ENCODE peak calls at places on chromosomes 11 and 22, in ten cellular contexts. F, C, V, W, G, N, B, K, T and L are unnamed samples.

GRCh38 chr22:44870021-44870420 is 117.6 kb downstream of the ARHGAP8 start:
- DNase-seq in F (peak), C (no peak), V (peak), W (peak), G (no peak), N (no peak), B (no peak), K (no peak), T (no peak), L (peak)

GRCh38 chr11:62266558-62266957 is 3.4 kb upstream of the SCGB2A2 start:
- DNase-seq in F (no peak), C (no peak), V (no peak), W (peak), G (no peak), N (no peak), B (no peak), K (no peak), T (no peak), L (peak)

GRCh38 chr22:30945653-30946052 is 22.9 kb downstream of the MORC2 start:
- DNase-seq in F (no peak), C (no peak), V (no peak), W (no peak), G (no peak), N (no peak), B (no peak), K (no peak), T (no peak), L (peak)

GRCh38 chr22:26479043-26479791 is 4.4 kb downstream of the HPS4 start:
- DNase-seq in F (no peak), C (no peak), V (no peak), W (no peak), G (no peak), N (no peak), B (no peak), K (peak), T (no peak), L (no peak)

GRCh38 chr11:39174228-39174627 is 2285.2 kb downstream of the LRRC4C start:
- DNase-seq in F (no peak), C (no peak), V (no peak), W (no peak), G (no peak), N (no peak), B (no peak), K (no peak), T (no peak), L (no peak)

GRCh38 chr11:120780239-120780638 is 243.7 kb upstream of the TBCEL start:
- DNase-seq in F (no peak), C (no peak), V (no peak), W (peak), G (no peak), N (no peak), B (no peak), K (no peak), T (no peak), L (no peak)

GRCh38 chr22:42336527-42337227 is 66.2 kb upstream of the TCF20 start:
- DNase-seq in F (no peak), C (no peak), V (peak), W (no peak), G (no peak), N (no peak), B (no peak), K (no peak), T (no peak), L (no peak)

GRCh38 chr11:12581923-12582322 is 92.3 kb upstream of the TEAD1 start:
- DNase-seq in F (peak), C (peak), V (peak), W (peak), G (no peak), N (no peak), B (peak), K (peak), T (no peak), L (peak)

GRCh38 chr11:61168858-61169257 is 7.6 kb upstream of the VPS37C start:
- DNase-seq in F (no peak), C (no peak), V (no peak), W (no peak), G (no peak), N (no peak), B (no peak), K (no peak), T (no peak), L (no peak)

GRCh38 chr11:89495951-89496350 is 4.8 kb upstream of the NOX4 start:
- DNase-seq in F (no peak), C (peak), V (peak), W (peak), G (no peak), N (no peak), B (no peak), K (no peak), T (no peak), L (peak)

GRCh38 chr11:72328366-72329224 is 84.6 kb upstream of the PHOX2A start:
- DNase-seq in F (no peak), C (no peak), V (no peak), W (peak), G (no peak), N (no peak), B (no peak), K (no peak), T (no peak), L (no peak)

GRCh38 chr11:123360267-123360936 is 69.7 kb upstream of the GRAMD1B start:
- DNase-seq in F (no peak), C (no peak), V (no peak), W (no peak), G (no peak), N (no peak), B (no peak), K (no peak), T (no peak), L (no peak)

GRCh38 chr22:27195104-27195503 is 537.7 kb downstream of the MIAT start:
- DNase-seq in F (no peak), C (no peak), V (no peak), W (no peak), G (no peak), N (no peak), B (no peak), K (no peak), T (peak), L (no peak)

GRCh38 chr22:37485006-37485713 is 1.0 kb downstream of the MFNG start:
- DNase-seq in F (no peak), C (no peak), V (no peak), W (no peak), G (no peak), N (no peak), B (no peak), K (peak), T (no peak), L (no peak)

GRCh38 chr22:20234760-20235452 is 33.2 kb downstream of the RTN4R start:
- DNase-seq in F (no peak), C (no peak), V (no peak), W (no peak), G (no peak), N (no peak), B (no peak), K (no peak), T (no peak), L (no peak)

GRCh38 chr11:27945323-27945722 is 162.6 kb downstream of the KIF18A start:
- DNase-seq in F (no peak), C (no peak), V (no peak), W (no peak), G (no peak), N (no peak), B (no peak), K (no peak), T (no peak), L (no peak)

GRCh38 chr11:1105183-1105565 is 30.5 kb downstream of the MUC2 start:
- DNase-seq in F (no peak), C (no peak), V (no peak), W (no peak), G (no peak), N (no peak), B (no peak), K (no peak), T (no peak), L (no peak)

GRCh38 chr22:39900306-39901227 is at the start of gene GRAP2:
- DNase-seq in F (no peak), C (no peak), V (no peak), W (no peak), G (no peak), N (no peak), B (no peak), K (peak), T (no peak), L (no peak)

GRCh38 chr11:100674212-100674611 is 12.9 kb upstream of the ARHGAP42 start:
- DNase-seq in F (no peak), C (peak), V (no peak), W (no peak), G (no peak), N (no peak), B (no peak), K (no peak), T (no peak), L (no peak)

GRCh38 chr11:16194566-16194965 is 161.8 kb downstream of the SOX6 start:
- DNase-seq in F (no peak), C (no peak), V (peak), W (no peak), G (no peak), N (no peak), B (no peak), K (no peak), T (no peak), L (no peak)

GRCh38 chr22:31340360-31340759 is 5.8 kb downstream of the PATZ1 start:
- DNase-seq in F (no peak), C (no peak), V (no peak), W (no peak), G (no peak), N (no peak), B (no peak), K (no peak), T (no peak), L (no peak)

GRCh38 chr22:29202231-29203192 is 3.2 kb upstream of the EMID1 start:
- DNase-seq in F (no peak), C (peak), V (peak), W (peak), G (no peak), N (no peak), B (peak), K (peak), T (no peak), L (peak)

GRCh38 chr11:66113132-66113856 is 43.2 kb downstream of the PACS1 start:
- DNase-seq in F (peak), C (peak), V (peak), W (peak), G (no peak), N (no peak), B (no peak), K (no peak), T (no peak), L (peak)

GRCh38 chr22:38733329-38734202 is 22.2 kb downstream of the SUN2 start:
- DNase-seq in F (peak), C (no peak), V (peak), W (peak), G (peak), N (no peak), B (no peak), K (peak), T (peak), L (no peak)

GRCh38 chr11:4185561-4185960 is 91.0 kb downstream of the RRM1 start:
- DNase-seq in F (no peak), C (no peak), V (no peak), W (no peak), G (no peak), N (no peak), B (no peak), K (no peak), T (no peak), L (no peak)

GRCh38 chr11:118088531-118088930 is 1.8 kb upstream of the SMIM35 start:
- DNase-seq in F (peak), C (peak), V (no peak), W (peak), G (no peak), N (no peak), B (no peak), K (no peak), T (no peak), L (no peak)

GRCh38 chr22:41512421-41513194 is 31.7 kb downstream of the POLR3H start:
- DNase-seq in F (peak), C (peak), V (peak), W (peak), G (no peak), N (peak), B (no peak), K (no peak), T (peak), L (peak)

GRCh38 chr11:6611092-6612007 is 666 bp downstream of the TAF10 start:
- DNase-seq in F (peak), C (no peak), V (no peak), W (no peak), G (no peak), N (peak), B (peak), K (peak), T (peak), L (no peak)

GRCh38 chr11:129333873-129334272 is 41.8 kb upstream of the BARX2 start:
- DNase-seq in F (no peak), C (no peak), V (no peak), W (peak), G (no peak), N (no peak), B (no peak), K (no peak), T (no peak), L (no peak)

GRCh38 chr11:19577391-19577831 is 135.2 kb upstream of the NAV2 start:
- DNase-seq in F (no peak), C (no peak), V (no peak), W (no peak), G (no peak), N (no peak), B (no peak), K (no peak), T (no peak), L (no peak)

GRCh38 chr22:45235101-45235777 is 5.5 kb downstream of the KIAA0930 start:
- DNase-seq in F (no peak), C (no peak), V (no peak), W (no peak), G (no peak), N (no peak), B (no peak), K (peak), T (no peak), L (no peak)

GRCh38 chr22:37218771-37219411 is 6.6 kb upstream of the SSTR3 start:
- DNase-seq in F (no peak), C (no peak), V (no peak), W (no peak), G (no peak), N (no peak), B (no peak), K (peak), T (no peak), L (no peak)

GRCh38 chr11:61733120-61733978 is 19.1 kb upstream of the MYRF start:
- DNase-seq in F (peak), C (peak), V (peak), W (peak), G (peak), N (peak), B (peak), K (peak), T (peak), L (peak)

GRCh38 chr11:7353100-7353499 is 101.4 kb downstream of the SYT9 start:
- DNase-seq in F (peak), C (peak), V (peak), W (peak), G (no peak), N (no peak), B (no peak), K (peak), T (no peak), L (peak)

GRCh38 chr11:10407055-10407454 is 48.0 kb upstream of the AMPD3 start:
- DNase-seq in F (peak), C (peak), V (peak), W (peak), G (no peak), N (no peak), B (no peak), K (no peak), T (no peak), L (peak)

GRCh38 chr11:34564807-34565241 is 51.2 kb upstream of the ELF5 start:
- DNase-seq in F (no peak), C (no peak), V (no peak), W (no peak), G (no peak), N (no peak), B (no peak), K (no peak), T (no peak), L (no peak)

GRCh38 chr22:31789803-31790202 is 36.0 kb downstream of the DEPDC5 start:
- DNase-seq in F (no peak), C (no peak), V (no peak), W (no peak), G (no peak), N (no peak), B (no peak), K (no peak), T (no peak), L (no peak)

GRCh38 chr11:120091701-120092100 is 46.2 kb downstream of the TRIM29 start:
- DNase-seq in F (no peak), C (no peak), V (no peak), W (no peak), G (no peak), N (no peak), B (no peak), K (no peak), T (no peak), L (no peak)

DNA sequence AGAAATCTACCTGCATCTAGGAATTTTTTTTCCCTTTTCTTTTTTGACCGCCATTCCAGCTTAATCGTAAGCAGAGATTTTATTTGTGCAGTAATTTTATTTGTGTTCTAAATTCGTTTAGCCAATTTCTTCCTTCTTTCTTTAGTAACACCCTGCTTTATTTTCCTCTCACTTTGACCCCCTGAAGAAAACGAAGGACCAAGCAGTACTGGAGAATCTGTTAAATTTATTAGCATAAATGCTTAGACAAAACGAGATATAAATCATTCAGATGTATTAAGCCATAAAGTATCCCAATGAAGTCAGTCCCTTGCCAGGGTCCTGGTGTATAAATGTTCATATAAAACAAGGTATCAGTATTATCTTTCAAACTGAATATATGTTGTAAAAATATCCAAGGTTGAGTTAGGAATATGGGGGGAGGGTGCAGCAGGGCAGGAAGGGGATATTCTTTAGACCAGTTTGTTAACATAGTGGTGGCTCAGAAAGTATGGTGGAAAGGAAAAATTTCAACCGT is 5.1 kb upstream of the WT1 start:
- DNase-seq in F (no peak), C (no peak), V (no peak), W (no peak), G (no peak), N (no peak), B (no peak), K (no peak), T (no peak), L (no peak)
- TF ChIP-seq CTCF in F (no peak), C (no peak), V (no peak), W (no peak), G (no peak), N (no peak), B (no peak), K (no peak), T (no peak), L (no peak)

GRCh38 chr11:70944636-70945035 is 307.7 kb downstream of the SHANK2 start:
- DNase-seq in F (no peak), C (no peak), V (no peak), W (no peak), G (no peak), N (no peak), B (no peak), K (no peak), T (no peak), L (no peak)
- TF ChIP-seq CTCF in F (peak), C (no peak), V (no peak), W (peak), G (peak), N (peak), B (no peak), K (no peak), T (no peak), L (peak)

GRCh38 chr22:17896552-17896951 is 122.3 kb upstream of the BID start:
- DNase-seq in F (no peak), C (no peak), V (peak), W (no peak), G (peak), N (no peak), B (no peak), K (no peak), T (no peak), L (no peak)
- TF ChIP-seq CTCF in F (peak), C (peak), V (peak), W (peak), G (peak), N (peak), B (no peak), K (peak), T (no peak), L (peak)

GRCh38 chr11:40722179-40722795 is 737.2 kb downstream of the LRRC4C start:
- DNase-seq in F (peak), C (no peak), V (peak), W (peak), G (peak), N (peak), B (no peak), K (peak), T (no peak), L (peak)
- TF ChIP-seq CTCF in F (peak), C (peak), V (peak), W (peak), G (peak), N (peak), B (no peak), K (peak), T (no peak), L (peak)

DNA sequence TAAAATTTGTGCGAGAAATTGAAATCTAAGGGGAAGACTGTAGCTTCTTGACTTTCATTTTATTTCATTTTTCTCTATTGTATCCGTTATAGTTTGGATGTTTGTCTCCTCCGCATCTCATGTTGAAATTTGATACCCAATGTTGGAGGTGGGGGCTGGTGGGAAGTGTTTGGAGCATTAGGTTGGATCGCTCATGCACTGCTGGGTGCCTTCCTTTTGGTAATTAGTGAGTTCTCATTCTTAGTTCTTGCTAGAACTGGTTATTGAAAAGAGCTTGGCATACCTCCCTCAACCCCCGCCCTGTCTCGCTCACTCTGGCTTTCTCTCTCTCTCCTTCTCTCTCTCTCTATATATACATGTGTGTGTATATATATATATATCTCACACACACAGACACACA is 978.7 kb downstream of the DLG2 start:
- DNase-seq in F (no peak), C (no peak), V (no peak), W (no peak), G (no peak), N (no peak), B (no peak), K (no peak), T (no peak), L (no peak)
- TF ChIP-seq CTCF in F (no peak), C (no peak), V (no peak), W (no peak), G (no peak), N (no peak), B (no peak), K (no peak), T (no peak), L (no peak)

GRCh38 chr11:8810331-8811301 is 100.4 kb upstream of the AKIP1 start:
- DNase-seq in F (no peak), C (peak), V (peak), W (peak), G (peak), N (peak), B (peak), K (peak), T (peak), L (peak)
- TF ChIP-seq CTCF in F (no peak), C (peak), V (no peak), W (no peak), G (no peak), N (no peak), B (no peak), K (no peak), T (no peak), L (no peak)

DNA sequence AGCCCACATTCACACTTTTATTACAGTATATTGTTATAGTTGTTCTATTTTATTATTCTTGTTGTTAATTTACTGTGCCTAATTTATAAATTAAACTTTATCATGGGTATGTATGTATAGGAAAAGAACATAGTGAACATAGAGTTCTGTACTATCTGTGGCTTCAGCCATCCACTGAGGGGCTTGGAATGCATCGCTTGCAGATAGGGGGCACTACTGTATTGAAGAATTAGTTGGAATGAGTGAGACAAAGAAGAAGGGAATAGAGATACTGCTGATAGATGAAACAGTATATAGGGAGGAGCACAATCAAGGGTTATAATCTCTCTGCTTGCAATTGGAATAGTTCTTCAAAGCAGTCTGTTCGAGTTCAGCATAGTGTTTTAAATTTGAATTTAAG is 432.2 kb downstream of the RAB38 start:
- DNase-seq in F (no peak), C (no peak), V (no peak), W (peak), G (no peak), N (no peak), B (no peak), K (no peak), T (no peak), L (no peak)
- TF ChIP-seq CTCF in F (no peak), C (peak), V (no peak), W (peak), G (no peak), N (no peak), B (no peak), K (no peak), T (no peak), L (peak)